ENCODE peak calls at places on chromosomes 13 and 19, in ten cellular contexts. W is NB4; I is GM20000; E is type B pancreatic cell; R is kidney epithelial cell; H is Peyer's patch; B is activated CD8-positive, alpha-beta T cell treated with anti-CD3 and anti-CD28 coated beads for 36 hours; Q is SK-N-SH; J is tibial nerve; P is pancreas. U is an unnamed sample.

GRCh38 chr19:13154241-13154778 is 4.1 kb downstream of the IER2 start:
- DNase-seq in W (peak; percentile 80), I (peak; percentile 69), E (no peak), R (no peak), H (peak; percentile 96), B (peak; percentile 86), Q (peak; percentile 57), J (peak; percentile 85), P (peak; percentile 89), U (peak; percentile 38)

GRCh38 chr13:50230365-50230978 is 215.2 kb downstream of the KCNRG start:
- DNase-seq in W (peak; percentile 91), I (no peak), E (no peak), R (no peak), H (no peak), B (no peak), Q (no peak), J (no peak), P (no peak), U (no peak)

GRCh38 chr13:49629196-49629938 is 1.1 kb downstream of the ARL11 start:
- DNase-seq in W (no peak), I (no peak), E (no peak), R (no peak), H (peak; percentile 1), B (no peak), Q (no peak), J (no peak), P (no peak), U (no peak)

GRCh38 chr19:19943848-19944582 is 43.3 kb downstream of the ZNF93 start:
- DNase-seq in W (no peak), I (no peak), E (no peak), R (no peak), H (no peak), B (no peak), Q (no peak), J (no peak), P (no peak), U (no peak)

GRCh38 chr19:34171539-34171876 is 796 bp upstream of the LSM14A start:
- DNase-seq in W (no peak), I (peak; percentile 65), E (no peak), R (no peak), H (no peak), B (peak; percentile 81), Q (no peak), J (no peak), P (no peak), U (no peak)

GRCh38 chr13:30153871-30154426 is 153.4 kb downstream of the KATNAL1 start:
- DNase-seq in W (no peak), I (no peak), E (no peak), R (no peak), H (peak; percentile 29), B (no peak), Q (no peak), J (no peak), P (no peak), U (no peak)

GRCh38 chr19:38658462-38659306 is 11.2 kb downstream of the ACTN4 start:
- DNase-seq in W (no peak), I (no peak), E (no peak), R (peak; percentile 98), H (no peak), B (no peak), Q (no peak), J (no peak), P (no peak), U (no peak)

GRCh38 chr13:47549219-47549752 is 451.8 kb downstream of the SUCLA2 start:
- DNase-seq in W (no peak), I (no peak), E (no peak), R (no peak), H (no peak), B (no peak), Q (no peak), J (no peak), P (no peak), U (no peak)

GRCh38 chr19:6041991-6042421 is 64.1 kb upstream of the RANBP3 start:
- DNase-seq in W (no peak), I (no peak), E (peak; percentile 32), R (no peak), H (peak; percentile 44), B (no peak), Q (no peak), J (no peak), P (no peak), U (no peak)

GRCh38 chr19:54159352-54160181 is at the start of gene LENG1:
- DNase-seq in W (peak; percentile 99), I (peak; percentile 99), E (peak; percentile 98), R (peak; percentile 100), H (peak; percentile 100), B (peak; percentile 100), Q (peak; percentile 97), J (peak; percentile 100), P (peak; percentile 98), U (peak; percentile 100)
- TF ChIP-seq CTCF in W (no peak), I (no peak), E (peak; percentile 59), R (peak; percentile 14), H (no peak), B (no peak), Q (peak; percentile 43), J (peak; percentile 16), P (no peak), U (peak; percentile 49)

DNA sequence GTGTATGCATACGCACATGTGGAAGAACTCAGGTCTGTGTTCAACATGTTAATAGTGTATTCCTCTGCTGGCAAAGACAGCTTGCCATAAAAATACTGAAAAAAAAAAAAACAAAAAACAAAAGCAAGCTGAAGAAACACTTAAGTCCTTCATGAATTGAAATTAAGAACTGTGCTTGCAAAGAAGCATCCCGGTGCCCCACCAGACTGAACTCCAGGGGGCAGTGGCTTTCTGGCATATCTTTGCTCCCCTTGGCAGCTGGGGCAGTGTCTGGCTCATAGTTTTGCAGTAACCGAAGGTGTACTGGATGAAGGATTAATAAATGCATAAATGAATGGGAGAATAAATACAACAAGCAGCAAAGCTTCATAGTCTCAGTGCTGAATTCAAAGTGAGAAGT is 187.6 kb downstream of the LHFPL6 start:
- DNase-seq in W (peak; percentile 61), I (no peak), E (no peak), R (no peak), H (no peak), B (peak; percentile 20), Q (peak; percentile 30), J (no peak), P (peak; percentile 23), U (no peak)
- TF ChIP-seq CTCF in W (peak; percentile 54), I (peak; percentile 8), E (peak; percentile 67), R (peak; percentile 64), H (no peak), B (no peak), Q (peak; percentile 67), J (no peak), P (no peak), U (peak; percentile 33)

GRCh38 chr19:1844536-1845515 is 3.5 kb downstream of the REXO1 start:
- DNase-seq in W (no peak), I (no peak), E (no peak), R (no peak), H (no peak), B (no peak), Q (no peak), J (no peak), P (peak; percentile 26), U (no peak)

GRCh38 chr19:1841209-1841924 is 6.9 kb downstream of the REXO1 start:
- DNase-seq in W (peak; percentile 84), I (no peak), E (no peak), R (no peak), H (no peak), B (no peak), Q (no peak), J (no peak), P (peak; percentile 24), U (no peak)

GRCh38 chr19:1845642-1846041 is 2.6 kb downstream of the REXO1 start:
- DNase-seq in W (no peak), I (no peak), E (no peak), R (no peak), H (no peak), B (no peak), Q (no peak), J (no peak), P (no peak), U (no peak)

GRCh38 chr19:1843116-1843515 is 5.2 kb downstream of the REXO1 start:
- DNase-seq in W (no peak), I (no peak), E (no peak), R (no peak), H (no peak), B (no peak), Q (no peak), J (no peak), P (peak; percentile 29), U (no peak)

DNA sequence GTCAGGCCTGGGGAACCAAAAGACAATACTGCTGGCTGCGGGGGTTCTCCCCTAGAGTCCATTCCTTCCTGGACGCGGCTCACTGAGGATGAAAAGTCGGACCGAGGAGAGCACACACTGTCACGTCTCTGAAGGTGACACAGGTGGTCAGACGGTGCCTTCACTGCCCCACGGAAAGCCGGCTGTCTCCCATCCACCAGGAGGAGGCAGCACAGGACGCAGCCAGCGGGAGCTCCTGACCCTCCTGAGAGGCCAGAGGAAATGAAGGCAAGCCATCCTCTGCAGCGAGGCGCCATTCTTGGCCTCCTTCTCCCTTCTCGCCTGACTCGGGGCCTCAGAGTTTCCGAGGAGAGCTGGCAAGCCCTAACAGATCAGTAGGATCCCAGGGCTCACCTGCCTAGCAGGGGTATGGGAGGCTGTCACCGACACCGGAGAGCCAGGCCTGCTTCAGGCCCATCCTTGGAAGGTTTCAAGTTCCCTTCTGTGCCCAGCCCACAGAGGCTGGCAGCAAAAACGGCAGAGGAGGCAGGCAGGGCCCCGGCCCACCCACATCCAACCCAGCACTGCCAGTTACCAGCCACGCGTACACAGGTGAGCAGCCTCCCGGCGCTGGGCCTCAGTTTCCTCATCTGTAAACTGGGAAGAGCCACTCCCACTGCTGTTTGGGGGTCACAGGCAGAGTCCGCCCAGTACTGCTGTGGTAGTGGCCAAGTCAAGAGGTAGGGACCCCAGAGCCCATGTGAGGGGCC is 4.5 kb downstream of the REXO1 start:
- DNase-seq in W (no peak), I (no peak), E (no peak), R (no peak), H (no peak), B (no peak), Q (no peak), J (no peak), P (peak; percentile 29), U (no peak)
- TF ChIP-seq CTCF in W (no peak), I (no peak), E (peak; percentile 21), R (peak; percentile 38), H (no peak), B (no peak), Q (no peak), J (no peak), P (no peak), U (peak; percentile 5)

DNA sequence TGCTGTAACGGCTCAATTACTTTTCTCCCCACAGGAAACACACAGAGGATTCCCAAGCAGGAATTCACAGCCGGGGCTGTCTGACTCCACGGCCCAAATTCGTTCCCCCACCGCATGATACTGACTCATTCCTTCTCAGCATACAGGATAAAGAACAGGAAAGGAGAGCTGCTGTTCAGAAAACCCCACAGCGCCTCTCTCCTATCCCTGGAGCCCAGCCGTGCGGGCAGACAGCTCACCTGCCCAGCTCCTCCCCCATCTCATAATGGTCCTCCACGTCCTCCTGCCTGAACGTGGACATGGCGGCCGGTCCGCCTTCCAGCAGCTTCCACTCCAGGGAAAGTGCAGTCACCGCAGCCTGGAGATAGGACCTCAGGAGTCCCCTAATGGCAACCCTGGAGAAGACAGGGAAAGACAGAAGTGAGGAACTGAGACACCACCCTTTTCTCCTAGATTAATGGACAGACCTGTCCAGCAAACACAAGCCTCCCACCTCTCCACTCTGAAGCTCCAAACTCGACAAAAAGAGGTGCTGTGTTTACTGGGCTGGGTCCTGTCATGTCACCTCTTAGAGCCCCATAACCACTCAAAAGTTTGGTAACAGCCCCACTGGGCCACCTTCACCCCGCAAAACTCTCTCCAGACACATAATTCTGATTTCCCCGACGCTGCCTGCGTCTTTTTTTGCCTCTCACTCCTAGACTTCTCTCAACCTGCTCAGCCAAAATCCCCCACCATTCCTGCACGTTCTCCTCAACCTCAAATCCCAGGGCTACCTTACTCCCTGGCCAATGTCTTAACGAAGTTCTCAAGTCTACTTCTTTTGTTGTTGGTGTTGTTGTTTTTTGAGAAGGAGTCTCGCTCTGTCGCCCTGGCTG is 1.2 kb downstream of the DAPK3 start:
- DNase-seq in W (no peak), I (no peak), E (no peak), R (peak; percentile 76), H (no peak), B (no peak), Q (no peak), J (no peak), P (peak; percentile 56), U (no peak)
- TF ChIP-seq CTCF in W (no peak), I (no peak), E (peak; percentile 44), R (peak; percentile 18), H (no peak), B (no peak), Q (peak; percentile 46), J (no peak), P (no peak), U (no peak)